ENCODE peak calls at places on chromosomes 7 and 10, in four cellular contexts. M, C, H and V are unnamed samples.

GRCh38 chr10:26384600-26384999 is 53.5 kb upstream of the APBB1IP start:
- DNase-seq in C (no peak), M (no peak), H (no peak), V (no peak)

GRCh38 chr10:126867567-126868365 is 37.5 kb upstream of the DOCK1 start:
- DNase-seq in C (no peak), M (no peak), H (no peak), V (no peak)

GRCh38 chr10:93080350-93081046 is 6.8 kb downstream of the CYP26A1 start:
- DNase-seq in M (peak), C (peak), H (peak), V (peak)

GRCh38 chr10:100621360-100622205 is 85.8 kb downstream of the HIF1AN start:
- DNase-seq in C (no peak), M (no peak), H (no peak), V (no peak)

GRCh38 chr10:6195376-6195775 is 7.4 kb upstream of the PFKFB3 start:
- DNase-seq in C (no peak), M (no peak), H (no peak), V (no peak)

GRCh38 chr7:106369349-106369748 is 84.6 kb upstream of the NAMPT start:
- DNase-seq in M (no peak), H (no peak), C (no peak), V (no peak)

GRCh38 chr10:43373461-43373860 is 2.0 kb downstream of the FXYD4 start:
- DNase-seq in H (peak), M (no peak), C (no peak), V (no peak)

GRCh38 chr7:1486571-1486970 is 17.6 kb downstream of the INTS1 start:
- DNase-seq in M (no peak), C (no peak), H (no peak), V (no peak)

GRCh38 chr7:1537631-1538412 is 7.3 kb downstream of the MAFK start:
- DNase-seq in C (peak), H (peak), M (peak), V (no peak)

GRCh38 chr10:4034907-4035581 is 250.0 kb upstream of the KLF6 start:
- DNase-seq in H (no peak), C (no peak), M (peak), V (no peak)

GRCh38 chr7:91957823-91958222 is 17.2 kb downstream of the AKAP9 start:
- DNase-seq in H (no peak), M (no peak), C (no peak), V (no peak)

GRCh38 chr10:2968401-2968800 is 98.9 kb upstream of the PFKP start:
- DNase-seq in M (no peak), H (no peak), C (no peak), V (no peak)

GRCh38 chr7:141600139-141600538 is 48.9 kb downstream of the AGK start:
- DNase-seq in C (no peak), H (no peak), M (no peak), V (peak)

GRCh38 chr7:2029211-2029905 is 203.4 kb downstream of the MAD1L1 start:
- DNase-seq in M (no peak), C (peak), H (no peak), V (no peak)

GRCh38 chr7:120207037-120207436 is 65.9 kb upstream of the KCND2 start:
- DNase-seq in M (no peak), C (no peak), H (no peak), V (no peak)

GRCh38 chr10:43263551-43264323 is 3.1 kb downstream of the RASGEF1A start:
- DNase-seq in M (peak), H (peak), C (peak), V (no peak)